ENCODE peak calls at places on chromosomes 6 and 20, in eight cellular contexts. M, H, N, W, K, X, Z and G are unnamed samples.

GRCh38 chr6:108115598-108116058 is 41.1 kb upstream of the OSTM1 start:
- DNase-seq in M (peak), H (peak), N (no peak), W (peak), K (no peak), X (no peak), Z (no peak), G (no peak)

GRCh38 chr6:9056556-9056955 is 621.2 kb upstream of the SLC35B3 start:
- DNase-seq in M (no peak), H (no peak), N (no peak), W (peak), K (no peak), X (no peak), Z (no peak), G (no peak)

GRCh38 chr20:23386304-23387117 is 24.5 kb downstream of the GZF1 start:
- DNase-seq in M (no peak), H (no peak), N (no peak), W (no peak), K (no peak), X (no peak), Z (no peak), G (no peak)

GRCh38 chr6:139776051-139776450 is 401.6 kb upstream of the CITED2 start:
- DNase-seq in M (no peak), H (no peak), N (no peak), W (peak), K (no peak), X (no peak), Z (no peak), G (no peak)

GRCh38 chr6:56671651-56672461 is 29.2 kb upstream of the DST start:
- DNase-seq in M (no peak), H (peak), N (no peak), W (peak), K (no peak), X (peak), Z (no peak), G (no peak)

GRCh38 chr20:40868568-40869223 is 159.9 kb upstream of the TOP1 start:
- DNase-seq in M (no peak), H (no peak), N (peak), W (no peak), K (no peak), X (no peak), Z (no peak), G (no peak)

GRCh38 chr6:165766457-165766856 is 103.4 kb upstream of the PDE10A start:
- DNase-seq in M (no peak), H (no peak), N (no peak), W (no peak), K (no peak), X (no peak), Z (no peak), G (no peak)

GRCh38 chr6:6588064-6588923 is at the start of gene LY86:
- DNase-seq in M (no peak), H (peak), N (no peak), W (no peak), K (no peak), X (peak), Z (no peak), G (no peak)

GRCh38 chr6:15017251-15017650 is 228.6 kb upstream of the JARID2 start:
- DNase-seq in M (no peak), H (no peak), N (no peak), W (peak), K (no peak), X (no peak), Z (no peak), G (no peak)

GRCh38 chr6:110517034-110517433 is 40.6 kb upstream of the SLC22A16 start:
- DNase-seq in M (no peak), H (no peak), N (no peak), W (no peak), K (no peak), X (no peak), Z (no peak), G (no peak)

GRCh38 chr6:112879920-112880413 is 532.8 kb downstream of the RFPL4B start:
- DNase-seq in M (peak), H (peak), N (no peak), W (peak), K (no peak), X (peak), Z (no peak), G (no peak)

GRCh38 chr20:38204936-38205435 is 39.9 kb upstream of the TGM2 start:
- DNase-seq in M (no peak), H (no peak), N (no peak), W (no peak), K (no peak), X (no peak), Z (no peak), G (no peak)

GRCh38 chr6:36594816-36595167 is 630 bp downstream of the SRSF3 start:
- DNase-seq in M (no peak), H (no peak), N (no peak), W (no peak), K (peak), X (no peak), Z (no peak), G (no peak)

GRCh38 chr6:782141-782540 is 89.2 kb upstream of the EXOC2 start:
- DNase-seq in M (no peak), H (no peak), N (no peak), W (no peak), K (no peak), X (no peak), Z (no peak), G (no peak)

GRCh38 chr20:4151991-4152695 is 136.8 kb upstream of the RNF24 start:
- DNase-seq in M (no peak), H (no peak), N (no peak), W (no peak), K (no peak), X (no peak), Z (no peak), G (no peak)

GRCh38 chr6:108598316-108598863 is 37.7 kb downstream of the FOXO3 start:
- DNase-seq in M (no peak), H (no peak), N (peak), W (no peak), K (no peak), X (no peak), Z (no peak), G (no peak)

GRCh38 chr6:144467921-144468320 is 182.8 kb downstream of the UTRN start:
- DNase-seq in M (no peak), H (no peak), N (no peak), W (no peak), K (no peak), X (no peak), Z (no peak), G (no peak)

GRCh38 chr6:5989141-5989723 is 17.5 kb downstream of the NRN1 start:
- DNase-seq in M (no peak), H (no peak), N (no peak), W (no peak), K (no peak), X (no peak), Z (no peak), G (no peak)

GRCh38 chr6:50565004-50565403 is 148.3 kb upstream of the TFAP2D start:
- DNase-seq in M (no peak), H (no peak), N (no peak), W (no peak), K (no peak), X (no peak), Z (no peak), G (no peak)

GRCh38 chr6:148432405-148433195 is 90.0 kb downstream of the SASH1 start:
- DNase-seq in M (no peak), H (no peak), N (no peak), W (no peak), K (no peak), X (no peak), Z (no peak), G (no peak)

GRCh38 chr6:17505062-17505476 is 95.0 kb upstream of the FAM8A1 start:
- DNase-seq in M (no peak), H (no peak), N (no peak), W (no peak), K (no peak), X (no peak), Z (no peak), G (no peak)

GRCh38 chr6:11207199-11207968 is 25.1 kb downstream of the NEDD9 start:
- DNase-seq in M (peak), H (peak), N (peak), W (peak), K (no peak), X (no peak), Z (no peak), G (peak)

GRCh38 chr6:14328163-14328562 is 210.6 kb downstream of the CD83 start:
- DNase-seq in M (no peak), H (no peak), N (no peak), W (no peak), K (no peak), X (no peak), Z (no peak), G (no peak)

GRCh38 chr6:142763205-142763604 is 181.8 kb downstream of the HIVEP2 start:
- DNase-seq in M (peak), H (no peak), N (no peak), W (no peak), K (no peak), X (peak), Z (no peak), G (no peak)

GRCh38 chr6:74853991-74854390 is 351.9 kb downstream of the COL12A1 start:
- DNase-seq in M (no peak), H (no peak), N (no peak), W (no peak), K (no peak), X (no peak), Z (no peak), G (no peak)

GRCh38 chr20:51422912-51423667 is 119.4 kb downstream of the NFATC2 start:
- DNase-seq in M (no peak), H (no peak), N (no peak), W (no peak), K (no peak), X (no peak), Z (no peak), G (no peak)